ENCODE peak calls at places on chromosomes 12 and 14, in eight cellular contexts. Q is GM06990; R is WERI-Rb-1; Z is activated T-helper 2 cell treated with anti-CD3 and anti-CD28 coated beads, Interferon-gamma antibody, Interleukin-2, Interleukin-4, amounts not matched to agents 10 μg/mL and 5 μg/mL and 100 μg/mL, durations not matched to agents 14 hours and 24 hours and 36 hours; G is cardiac muscle cell; S is iris pigment epithelial cell; I is ACHN; B is H4. E is an unnamed sample.

GRCh38 chr12:57838594-57839302 is 7.8 kb downstream of the CTDSP2 start:
- DNase-seq in Q (peak; percentile 44), R (no peak), Z (no peak), G (no peak), S (no peak), I (no peak), B (no peak), E (no peak)

GRCh38 chr14:37325332-37325731 is 127.6 kb downstream of the MIPOL1 start:
- DNase-seq in Q (no peak), R (no peak), Z (no peak), G (no peak), S (no peak), I (no peak), B (no peak), E (no peak)

GRCh38 chr12:109728921-109729836 is 15.6 kb downstream of the FAM222A start:
- DNase-seq in Q (no peak), R (no peak), Z (no peak), G (no peak), S (no peak), I (no peak), B (no peak), E (no peak)

GRCh38 chr12:113154351-113154973 is 4.9 kb downstream of the CFAP73 start:
- DNase-seq in Q (no peak), R (no peak), Z (no peak), G (peak; percentile 75), S (peak; percentile 35), I (peak; percentile 47), B (no peak), E (no peak)

GRCh38 chr14:88667555-88668273 is 104.9 kb downstream of the ZC3H14 start:
- DNase-seq in Q (peak; percentile 55), R (peak; percentile 55), Z (peak; percentile 22), G (peak; percentile 84), S (peak; percentile 73), I (peak; percentile 64), B (peak; percentile 70), E (peak; percentile 81)

GRCh38 chr12:1592444-1593231 is 1.7 kb downstream of the FBXL14 start:
- DNase-seq in Q (peak; percentile 77), R (peak; percentile 23), Z (peak; percentile 62), G (peak; percentile 24), S (peak; percentile 74), I (peak; percentile 37), B (no peak), E (peak; percentile 36)

GRCh38 chr12:113724703-113725556 is 241.2 kb downstream of the RBM19 start:
- DNase-seq in Q (no peak), R (peak; percentile 75), Z (no peak), G (no peak), S (no peak), I (no peak), B (no peak), E (peak; percentile 57)

GRCh38 chr12:68733661-68734071 is 12.3 kb upstream of the SLC35E3 start:
- DNase-seq in Q (no peak), R (no peak), Z (no peak), G (no peak), S (peak; percentile 88), I (peak; percentile 35), B (no peak), E (no peak)

GRCh38 chr12:42070056-42070455 is 74.6 kb downstream of the GXYLT1 start:
- DNase-seq in Q (no peak), R (no peak), Z (no peak), G (no peak), S (no peak), I (no peak), B (no peak), E (no peak)

GRCh38 chr14:64438181-64438839 is 27.0 kb upstream of the AKAP5 start:
- DNase-seq in Q (no peak), R (no peak), Z (no peak), G (no peak), S (peak; percentile 94), I (peak; percentile 96), B (peak; percentile 73), E (no peak)

E was measured in D341Med.